ENCODE peak calls at places on chromosomes 16 and 17, in seven cellular contexts. One of them, this sample, is unnamed.

GRCh38 chr16:56073508-56073907 is 117.8 kb upstream of the GNAO1 start:
- DNase-seq in GM10248: no peak
- DNase-seq in choroid plexus epithelial cell: no peak
- DNase-seq in keratinocyte: no peak
- DNase-seq in stimulated activated CD4-positive, alpha-beta T cell treated with anti-CD3 and anti-CD28 coated beads, Interleukin-2, amount 100 ng/mL, for 4 hours: no peak
- DNase-seq in glomerular endothelial cell: no peak
- DNase-seq in kidney: no peak
- DNase-seq in this sample: no peak

GRCh38 chr17:70320642-70321345 is 151.5 kb downstream of the KCNJ2 start:
- DNase-seq in stimulated activated CD4-positive, alpha-beta T cell treated with anti-CD3 and anti-CD28 coated beads, Interleukin-2, amount 100 ng/mL, for 4 hours: no peak
- DNase-seq in kidney: no peak
- DNase-seq in choroid plexus epithelial cell: peak
- DNase-seq in keratinocyte: no peak
- DNase-seq in GM10248: no peak
- DNase-seq in glomerular endothelial cell: no peak
- DNase-seq in this sample: peak

GRCh38 chr17:30031214-30031869 is 85.3 kb upstream of the NSRP1 start:
- DNase-seq in kidney: no peak
- DNase-seq in keratinocyte: no peak
- DNase-seq in stimulated activated CD4-positive, alpha-beta T cell treated with anti-CD3 and anti-CD28 coated beads, Interleukin-2, amount 100 ng/mL, for 4 hours: no peak
- DNase-seq in choroid plexus epithelial cell: no peak
- DNase-seq in GM10248: peak
- DNase-seq in glomerular endothelial cell: no peak
- DNase-seq in this sample: no peak

GRCh38 chr17:50689956-50690886 is 17.5 kb downstream of the ANKRD40 start:
- DNase-seq in stimulated activated CD4-positive, alpha-beta T cell treated with anti-CD3 and anti-CD28 coated beads, Interleukin-2, amount 100 ng/mL, for 4 hours: no peak
- DNase-seq in GM10248: no peak
- DNase-seq in keratinocyte: no peak
- DNase-seq in kidney: peak
- DNase-seq in choroid plexus epithelial cell: no peak
- DNase-seq in glomerular endothelial cell: no peak
- DNase-seq in this sample: no peak

GRCh38 chr17:72457712-72458111 is 336.9 kb downstream of the SOX9 start:
- DNase-seq in stimulated activated CD4-positive, alpha-beta T cell treated with anti-CD3 and anti-CD28 coated beads, Interleukin-2, amount 100 ng/mL, for 4 hours: no peak
- DNase-seq in keratinocyte: no peak
- DNase-seq in glomerular endothelial cell: no peak
- DNase-seq in choroid plexus epithelial cell: no peak
- DNase-seq in kidney: no peak
- DNase-seq in GM10248: no peak
- DNase-seq in this sample: no peak

GRCh38 chr16:17835118-17835949 is 364.6 kb upstream of the XYLT1 start:
- DNase-seq in stimulated activated CD4-positive, alpha-beta T cell treated with anti-CD3 and anti-CD28 coated beads, Interleukin-2, amount 100 ng/mL, for 4 hours: no peak
- DNase-seq in GM10248: no peak
- DNase-seq in choroid plexus epithelial cell: no peak
- DNase-seq in kidney: no peak
- DNase-seq in glomerular endothelial cell: no peak
- DNase-seq in keratinocyte: no peak
- DNase-seq in this sample: peak

GRCh38 chr17:752620-753219 is 656 bp upstream of the GEMIN4 start:
- DNase-seq in kidney: peak
- DNase-seq in GM10248: peak
- DNase-seq in glomerular endothelial cell: no peak
- DNase-seq in choroid plexus epithelial cell: peak
- DNase-seq in keratinocyte: no peak
- DNase-seq in stimulated activated CD4-positive, alpha-beta T cell treated with anti-CD3 and anti-CD28 coated beads, Interleukin-2, amount 100 ng/mL, for 4 hours: peak
- DNase-seq in this sample: peak

GRCh38 chr17:30095507-30096244 is 20.9 kb upstream of the NSRP1 start:
- DNase-seq in kidney: no peak
- DNase-seq in glomerular endothelial cell: peak
- DNase-seq in keratinocyte: no peak
- DNase-seq in GM10248: peak
- DNase-seq in choroid plexus epithelial cell: peak
- DNase-seq in stimulated activated CD4-positive, alpha-beta T cell treated with anti-CD3 and anti-CD28 coated beads, Interleukin-2, amount 100 ng/mL, for 4 hours: no peak
- DNase-seq in this sample: peak

GRCh38 chr17:32461853-32462617 is 17.7 kb downstream of the PSMD11 start:
- DNase-seq in kidney: no peak
- DNase-seq in stimulated activated CD4-positive, alpha-beta T cell treated with anti-CD3 and anti-CD28 coated beads, Interleukin-2, amount 100 ng/mL, for 4 hours: peak
- DNase-seq in GM10248: no peak
- DNase-seq in glomerular endothelial cell: no peak
- DNase-seq in choroid plexus epithelial cell: peak
- DNase-seq in keratinocyte: no peak
- DNase-seq in this sample: peak

GRCh38 chr17:3885970-3886369 is 6.9 kb downstream of the CAMKK1 start:
- DNase-seq in glomerular endothelial cell: no peak
- DNase-seq in stimulated activated CD4-positive, alpha-beta T cell treated with anti-CD3 and anti-CD28 coated beads, Interleukin-2, amount 100 ng/mL, for 4 hours: no peak
- DNase-seq in keratinocyte: no peak
- DNase-seq in GM10248: no peak
- DNase-seq in kidney: no peak
- DNase-seq in choroid plexus epithelial cell: peak
- DNase-seq in this sample: peak

GRCh38 chr16:87435399-87436224 is 43.5 kb downstream of the MAP1LC3B start:
- DNase-seq in choroid plexus epithelial cell: peak
- DNase-seq in GM10248: no peak
- DNase-seq in stimulated activated CD4-positive, alpha-beta T cell treated with anti-CD3 and anti-CD28 coated beads, Interleukin-2, amount 100 ng/mL, for 4 hours: no peak
- DNase-seq in glomerular endothelial cell: peak
- DNase-seq in keratinocyte: peak
- DNase-seq in kidney: no peak
- DNase-seq in this sample: peak

GRCh38 chr16:58187092-58187491 is 10.8 kb downstream of the CSNK2A2 start:
- DNase-seq in keratinocyte: no peak
- DNase-seq in kidney: no peak
- DNase-seq in choroid plexus epithelial cell: peak
- DNase-seq in glomerular endothelial cell: no peak
- DNase-seq in GM10248: no peak
- DNase-seq in stimulated activated CD4-positive, alpha-beta T cell treated with anti-CD3 and anti-CD28 coated beads, Interleukin-2, amount 100 ng/mL, for 4 hours: no peak
- DNase-seq in this sample: no peak

GRCh38 chr17:63974594-63975192 is 2.0 kb upstream of the SCN4A start:
- DNase-seq in GM10248: no peak
- DNase-seq in glomerular endothelial cell: no peak
- DNase-seq in stimulated activated CD4-positive, alpha-beta T cell treated with anti-CD3 and anti-CD28 coated beads, Interleukin-2, amount 100 ng/mL, for 4 hours: no peak
- DNase-seq in keratinocyte: peak
- DNase-seq in kidney: no peak
- DNase-seq in choroid plexus epithelial cell: peak
- DNase-seq in this sample: peak

GRCh38 chr16:10760863-10761262 is 17.2 kb downstream of the NUBP1 start:
- DNase-seq in keratinocyte: no peak
- DNase-seq in kidney: no peak
- DNase-seq in glomerular endothelial cell: no peak
- DNase-seq in GM10248: no peak
- DNase-seq in stimulated activated CD4-positive, alpha-beta T cell treated with anti-CD3 and anti-CD28 coated beads, Interleukin-2, amount 100 ng/mL, for 4 hours: no peak
- DNase-seq in choroid plexus epithelial cell: no peak
- DNase-seq in this sample: no peak

GRCh38 chr17:49496183-49496865 is 1.2 kb downstream of the NGFR start:
- DNase-seq in kidney: peak
- DNase-seq in choroid plexus epithelial cell: peak
- DNase-seq in glomerular endothelial cell: no peak
- DNase-seq in stimulated activated CD4-positive, alpha-beta T cell treated with anti-CD3 and anti-CD28 coated beads, Interleukin-2, amount 100 ng/mL, for 4 hours: peak
- DNase-seq in GM10248: peak
- DNase-seq in keratinocyte: no peak
- DNase-seq in this sample: peak

GRCh38 chr17:77957215-77957868 is 1.2 kb upstream of the TNRC6C start:
- DNase-seq in stimulated activated CD4-positive, alpha-beta T cell treated with anti-CD3 and anti-CD28 coated beads, Interleukin-2, amount 100 ng/mL, for 4 hours: no peak
- DNase-seq in glomerular endothelial cell: no peak
- DNase-seq in kidney: no peak
- DNase-seq in keratinocyte: no peak
- DNase-seq in GM10248: peak
- DNase-seq in choroid plexus epithelial cell: peak
- DNase-seq in this sample: peak

GRCh38 chr17:45782889-45783592 is 1.1 kb upstream of the CRHR1 start:
- DNase-seq in GM10248: peak
- DNase-seq in keratinocyte: no peak
- DNase-seq in glomerular endothelial cell: no peak
- DNase-seq in choroid plexus epithelial cell: no peak
- DNase-seq in kidney: no peak
- DNase-seq in stimulated activated CD4-positive, alpha-beta T cell treated with anti-CD3 and anti-CD28 coated beads, Interleukin-2, amount 100 ng/mL, for 4 hours: peak
- DNase-seq in this sample: peak

GRCh38 chr16:8674413-8675022 is at the start of gene ABAT:
- DNase-seq in glomerular endothelial cell: no peak
- DNase-seq in GM10248: peak
- DNase-seq in choroid plexus epithelial cell: peak
- DNase-seq in stimulated activated CD4-positive, alpha-beta T cell treated with anti-CD3 and anti-CD28 coated beads, Interleukin-2, amount 100 ng/mL, for 4 hours: peak
- DNase-seq in kidney: peak
- DNase-seq in keratinocyte: no peak
- DNase-seq in this sample: peak

GRCh38 chr17:40560592-40561293 is 4.5 kb downstream of the CCR7 start:
- DNase-seq in stimulated activated CD4-positive, alpha-beta T cell treated with anti-CD3 and anti-CD28 coated beads, Interleukin-2, amount 100 ng/mL, for 4 hours: peak
- DNase-seq in kidney: peak
- DNase-seq in keratinocyte: no peak
- DNase-seq in glomerular endothelial cell: no peak
- DNase-seq in choroid plexus epithelial cell: peak
- DNase-seq in GM10248: peak
- DNase-seq in this sample: peak

GRCh38 chr17:71764507-71764906 is 356.3 kb upstream of the SOX9 start:
- DNase-seq in choroid plexus epithelial cell: peak
- DNase-seq in stimulated activated CD4-positive, alpha-beta T cell treated with anti-CD3 and anti-CD28 coated beads, Interleukin-2, amount 100 ng/mL, for 4 hours: no peak
- DNase-seq in keratinocyte: no peak
- DNase-seq in GM10248: no peak
- DNase-seq in kidney: no peak
- DNase-seq in glomerular endothelial cell: no peak
- DNase-seq in this sample: peak

GRCh38 chr16:57988929-57989328 is 11.5 kb downstream of the ZNF319 start:
- DNase-seq in GM10248: no peak
- DNase-seq in kidney: peak
- DNase-seq in stimulated activated CD4-positive, alpha-beta T cell treated with anti-CD3 and anti-CD28 coated beads, Interleukin-2, amount 100 ng/mL, for 4 hours: no peak
- DNase-seq in glomerular endothelial cell: no peak
- DNase-seq in choroid plexus epithelial cell: no peak
- DNase-seq in keratinocyte: peak
- DNase-seq in this sample: no peak

GRCh38 chr17:78362671-78363070 is 2.8 kb upstream of the SOCS3 start:
- DNase-seq in choroid plexus epithelial cell: no peak
- DNase-seq in GM10248: no peak
- DNase-seq in stimulated activated CD4-positive, alpha-beta T cell treated with anti-CD3 and anti-CD28 coated beads, Interleukin-2, amount 100 ng/mL, for 4 hours: no peak
- DNase-seq in kidney: no peak
- DNase-seq in glomerular endothelial cell: no peak
- DNase-seq in keratinocyte: no peak
- DNase-seq in this sample: no peak

GRCh38 chr16:89565506-89566372 is 5.3 kb downstream of the RPL13 start:
- DNase-seq in GM10248: peak
- DNase-seq in glomerular endothelial cell: no peak
- DNase-seq in kidney: peak
- DNase-seq in stimulated activated CD4-positive, alpha-beta T cell treated with anti-CD3 and anti-CD28 coated beads, Interleukin-2, amount 100 ng/mL, for 4 hours: no peak
- DNase-seq in keratinocyte: no peak
- DNase-seq in choroid plexus epithelial cell: peak
- DNase-seq in this sample: peak

This sample was measured in GM23248.